ENCODE peak calls at places on chromosomes 3 and 15, in four cellular contexts. Y is IMR-90, J is OCI-LY7, Z is astrocyte of the spinal cord. O is an unnamed sample.

GRCh38 chr3:122572940-122573412 is 4.5 kb upstream of the PARP15 start:
- DNase-seq in Y (peak; percentile 41), J (peak; percentile 77), Z (peak; percentile 30), O (peak; percentile 67)

GRCh38 chr3:144053121-144053520 is 81.5 kb downstream of the DIPK2A start:
- DNase-seq in Y (peak; percentile 75), J (no peak), Z (peak; percentile 57), O (peak; percentile 26)

GRCh38 chr15:81296218-81296617 is 27.7 kb downstream of the STARD5 start:
- DNase-seq in Y (no peak), J (peak; percentile 41), Z (no peak), O (no peak)

GRCh38 chr15:83971967-83972366 is 263.6 kb upstream of the GOLGA6L4 start:
- DNase-seq in Y (peak; percentile 1), J (no peak), Z (no peak), O (peak; percentile 48)

GRCh38 chr3:186102687-186103086 is 6.2 kb downstream of the ETV5 start:
- DNase-seq in Y (peak; percentile 22), J (no peak), Z (no peak), O (no peak)

GRCh38 chr3:183393625-183394024 is 34.8 kb downstream of the MCF2L2 start:
- DNase-seq in Y (no peak), J (no peak), Z (no peak), O (no peak)

GRCh38 chr3:57127849-57128566 is 37.1 kb downstream of the IL17RD start:
- DNase-seq in Y (no peak), J (no peak), Z (peak; percentile 75), O (peak; percentile 11)

GRCh38 chr15:20645956-20646355 is 104.4 kb upstream of the GOLGA6L6 start:
- DNase-seq in Y (no peak), J (no peak), Z (no peak), O (peak; percentile 4)

GRCh38 chr3:183220828-183221227 is 32.2 kb upstream of the B3GNT5 start:
- DNase-seq in Y (no peak), J (no peak), Z (no peak), O (peak; percentile 22)

GRCh38 chr15:42048821-42049200 is 28.0 kb upstream of the PLA2G4E start:
- DNase-seq in Y (no peak), J (no peak), Z (no peak), O (no peak)

GRCh38 chr3:45165497-45166282 is 19.5 kb upstream of the CDCP1 start:
- DNase-seq in Y (no peak), J (no peak), Z (no peak), O (no peak)

GRCh38 chr3:9808345-9809037 is 1.6 kb upstream of the TTLL3 start:
- DNase-seq in Y (peak; percentile 43), J (peak; percentile 78), Z (no peak), O (peak; percentile 45)

GRCh38 chr15:76345880-76346665 is 9.5 kb downstream of the ISL2 start:
- DNase-seq in Y (no peak), J (no peak), Z (no peak), O (no peak)

GRCh38 chr15:79089890-79090486 is 592 bp downstream of the RASGRF1 start:
- DNase-seq in Y (no peak), J (no peak), Z (peak; percentile 2), O (no peak)

GRCh38 chr3:140249188-140249587 is 314.2 kb downstream of the CLSTN2 start:
- DNase-seq in Y (no peak), J (no peak), Z (no peak), O (no peak)

GRCh38 chr15:27743078-27743477 is 356.0 kb downstream of the OCA2 start:
- DNase-seq in Y (no peak), J (no peak), Z (no peak), O (no peak)

GRCh38 chr3:23760871-23761373 is 44.8 kb upstream of the UBE2E1 start:
- DNase-seq in Y (no peak), J (peak; percentile 90), Z (no peak), O (no peak)

DNA sequence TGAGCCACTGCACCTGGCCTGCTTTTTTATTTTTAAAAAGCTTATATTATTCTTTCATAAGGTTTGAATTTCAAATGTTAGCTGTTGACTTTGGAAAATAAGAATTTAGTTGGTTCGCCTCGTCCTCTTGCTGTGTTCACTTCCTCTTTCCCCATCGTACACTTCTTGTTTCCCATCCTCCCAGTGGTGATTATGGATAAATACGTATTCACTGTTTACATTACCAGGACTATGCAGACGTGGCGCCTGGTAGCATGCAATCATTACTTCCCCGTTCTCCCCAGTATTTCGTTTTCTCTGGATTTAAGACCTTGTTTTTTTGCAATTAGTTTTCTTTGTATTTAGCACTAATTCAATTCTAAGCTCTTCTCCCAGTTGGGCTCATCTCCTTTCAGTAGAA is 70.1 kb downstream of the LMLN start:
- DNase-seq in Y (no peak), J (no peak), Z (no peak), O (no peak)
- TF ChIP-seq CTCF in Y (no peak), J (no peak), Z (no peak), O (no peak)

GRCh38 chr15:64006642-64007041 is 39.6 kb downstream of the DAPK2 start:
- DNase-seq in Y (no peak), J (no peak), Z (no peak), O (no peak)

GRCh38 chr15:64004582-64004981 is 41.7 kb downstream of the DAPK2 start:
- DNase-seq in Y (no peak), J (no peak), Z (no peak), O (peak; percentile 38)

GRCh38 chr15:64001148-64001547 is 45.1 kb downstream of the DAPK2 start:
- DNase-seq in Y (no peak), J (no peak), Z (no peak), O (no peak)

GRCh38 chr15:64003182-64003581 is 43.1 kb downstream of the DAPK2 start:
- DNase-seq in Y (no peak), J (no peak), Z (no peak), O (no peak)

GRCh38 chr15:64004059-64004458 is 42.2 kb downstream of the DAPK2 start:
- DNase-seq in Y (no peak), J (no peak), Z (no peak), O (no peak)
- H3K4me3 ChIP-seq in Y (no peak overlapping the region), J (no peak overlapping the region), Z (no peak overlapping the region), O (no peak overlapping the region)

GRCh38 chr15:29172742-29173725 is 96.6 kb downstream of the NSMCE3 start:
- DNase-seq in Y (no peak), J (no peak), Z (no peak), O (no peak)

GRCh38 chr15:29170496-29170895 is 99.1 kb downstream of the NSMCE3 start:
- DNase-seq in Y (no peak), J (no peak), Z (no peak), O (no peak)
- TF ChIP-seq CTCF in Y (no peak), J (no peak), Z (no peak), O (no peak)

GRCh38 chr3:141797167-141797773 is 34.1 kb downstream of the GRK7 start:
- DNase-seq in Y (peak; percentile 7), J (no peak), Z (peak; percentile 71), O (peak; percentile 81)
- H3K4me3 ChIP-seq in Y (peak overlapping the region; percentile 6), J (no peak overlapping the region), Z (peak overlapping the region; percentile 6), O (peak overlapping the region; percentile 48)